ENCODE peak calls at places on chromosomes 12 and 14, in six cellular contexts. B is GM12891; V is T-helper 9 cell; P is kidney tubule cell; L is midbrain; Z is stimulated activated CD4-positive, alpha-beta T cell treated with anti-CD3 and anti-CD28 coated beads, Interleukin-2, amount 100 ng/mL, for 48 hours. O is an unnamed sample.

GRCh38 chr12:27593266-27593665 is 69.3 kb downstream of the PPFIBP1 start:
- DNase-seq in Z (no peak), B (no peak), P (no peak), L (no peak), V (no peak), O (no peak)

GRCh38 chr12:88781909-88782308 is 201.6 kb upstream of the KITLG start:
- DNase-seq in V (no peak), B (no peak), P (peak), Z (no peak), L (no peak), O (no peak)

GRCh38 chr14:74792249-74793039 is 29.3 kb downstream of the YLPM1 start:
- DNase-seq in P (peak), V (no peak), B (no peak), Z (no peak), L (no peak), O (no peak)

GRCh38 chr14:104555621-104556255 is 23.8 kb upstream of the C14orf180 start:
- DNase-seq in Z (no peak), B (no peak), V (no peak), L (no peak), P (no peak), O (no peak)

GRCh38 chr12:54385251-54385914 is 850 bp upstream of the ZNF385A start:
- DNase-seq in L (peak), P (no peak), V (no peak), B (no peak), Z (no peak), O (no peak)

GRCh38 chr14:104350463-104351185 is 212.2 kb downstream of the KIF26A start:
- DNase-seq in P (no peak), B (no peak), Z (no peak), L (peak), V (no peak), O (no peak)

GRCh38 chr12:100127766-100128508 is 14.7 kb downstream of the BLTP3B start:
- DNase-seq in B (no peak), V (no peak), P (no peak), L (no peak), Z (no peak), O (no peak)

GRCh38 chr12:121465921-121466799 is 66.2 kb downstream of the RNF34 start:
- DNase-seq in B (no peak), P (peak), V (peak), Z (peak), L (no peak), O (no peak)

GRCh38 chr14:52370406-52370911 is 56.3 kb downstream of the PTGER2 start:
- DNase-seq in V (no peak), L (no peak), Z (no peak), P (no peak), B (no peak), O (no peak)

GRCh38 chr12:94225506-94225905 is 77.1 kb downstream of the PLXNC1 start:
- DNase-seq in Z (no peak), V (no peak), P (no peak), B (no peak), L (no peak), O (no peak)

GRCh38 chr12:103944964-103945363 is 14.8 kb downstream of the HSP90B1 start:
- DNase-seq in Z (no peak), V (no peak), B (no peak), P (peak), L (no peak), O (no peak)

GRCh38 chr12:103632554-103633216 is 45.6 kb downstream of the STAB2 start:
- DNase-seq in V (peak), L (no peak), Z (peak), P (peak), B (peak), O (peak)

GRCh38 chr12:71243375-71243774 is 85.6 kb upstream of the TSPAN8 start:
- DNase-seq in Z (no peak), B (no peak), P (no peak), L (no peak), V (no peak), O (no peak)

GRCh38 chr14:72774141-72774540 is 119.8 kb downstream of the DPF3 start:
- DNase-seq in B (no peak), P (no peak), L (no peak), V (no peak), Z (no peak), O (peak)

GRCh38 chr12:32893458-32893857 is 3.1 kb downstream of the PKP2 start:
- DNase-seq in V (no peak), Z (no peak), L (no peak), P (no peak), B (no peak), O (no peak)

GRCh38 chr14:39264558-39264957 is 30.8 kb downstream of the MIA2 start:
- DNase-seq in V (no peak), B (no peak), P (no peak), L (no peak), Z (no peak), O (no peak)

GRCh38 chr12:65605019-65605418 is 219.3 kb upstream of the HMGA2 start:
- DNase-seq in B (no peak), V (no peak), P (no peak), Z (no peak), L (no peak), O (no peak)

GRCh38 chr12:132360906-132361777 is 31.8 kb upstream of the GALNT9 start:
- DNase-seq in B (no peak), Z (no peak), L (no peak), V (no peak), P (no peak), O (no peak)

GRCh38 chr12:52006726-52007157 is at the start of gene TAMALIN:
- DNase-seq in V (peak), P (peak), L (no peak), B (peak), Z (peak), O (peak)

GRCh38 chr12:89542912-89543592 is 17.2 kb upstream of the POC1B start:
- DNase-seq in V (peak), B (peak), L (peak), P (peak), Z (peak), O (peak)

GRCh38 chr12:34302131-34302885 is 280.0 kb downstream of the ALG10 start:
- DNase-seq in L (no peak), B (no peak), P (no peak), Z (no peak), V (no peak), O (no peak)

GRCh38 chr14:90382491-90383125 is 14.2 kb upstream of the CALM1 start:
- DNase-seq in B (peak), V (peak), Z (peak), L (peak), P (peak), O (peak)

GRCh38 chr12:45477526-45477925 is 252.0 kb upstream of the ARID2 start:
- DNase-seq in P (no peak), V (no peak), L (no peak), B (no peak), Z (no peak), O (no peak)

GRCh38 chr14:88995437-88996198 is 171.2 kb downstream of the TTC8 start:
- DNase-seq in V (no peak), Z (no peak), L (no peak), P (peak), B (no peak), O (no peak)

GRCh38 chr12:131077931-131078391 is 124.3 kb downstream of the ADGRD1 start:
- DNase-seq in B (no peak), Z (no peak), V (no peak), P (no peak), L (no peak), O (no peak)

GRCh38 chr12:104751024-104751570 is 207.0 kb downstream of the SLC41A2 start:
- DNase-seq in L (no peak), B (no peak), V (no peak), P (no peak), Z (no peak), O (no peak)

GRCh38 chr12:92408072-92408900 is 262.6 kb upstream of the BTG1 start:
- DNase-seq in Z (peak), P (peak), V (peak), B (no peak), L (no peak), O (peak)

GRCh38 chr14:91996951-91997371 is 42.9 kb downstream of the TRIP11 start:
- DNase-seq in Z (no peak), L (no peak), P (peak), B (no peak), V (no peak), O (no peak)

GRCh38 chr12:77362871-77363270 is 297.5 kb upstream of the E2F7 start:
- DNase-seq in L (no peak), V (no peak), B (no peak), P (no peak), Z (no peak), O (no peak)

GRCh38 chr12:129163461-129163860 is 310.2 kb downstream of the GLT1D1 start:
- DNase-seq in V (no peak), P (no peak), Z (no peak), B (no peak), L (no peak), O (no peak)

O was measured in colonic mucosa.